ENCODE peak calls at places on chromosomes 13 and 19, in four cellular contexts. F is K562, E is HepG2, I is GM12878. U is an unnamed sample. For H3K4me1, the result is how much of the 10 kb centered on the place peaks cover.

GRCh38 chr13:111184685-111185401 is 69.7 kb downstream of the ARHGEF7 start:
- DNase-seq in F (no peak), E (no peak), I (peak), U (no peak)

GRCh38 chr13:98484289-98485219 is 92.4 kb downstream of the STK24 start:
- DNase-seq in E (peak), F (peak), I (no peak), U (peak)

GRCh38 chr19:42794751-42795150 is 29.3 kb upstream of the PSG8 start:
- DNase-seq in E (no peak), F (no peak), I (no peak), U (no peak)

GRCh38 chr13:114056205-114057013 is 76.0 kb downstream of the RASA3 start:
- DNase-seq in I (no peak), F (no peak), E (no peak), U (no peak)

GRCh38 chr13:95858286-95859075 is 181.5 kb downstream of the DNAJC3 start:
- DNase-seq in E (no peak), F (no peak), I (no peak), U (peak)

GRCh38 chr13:79870766-79871165 is 389.8 kb downstream of the NDFIP2 start:
- DNase-seq in E (no peak), I (no peak), F (no peak), U (peak)

GRCh38 chr19:27393591-27393990 is 1819.4 kb downstream of the UQCRFS1 start:
- DNase-seq in I (no peak), E (no peak), F (no peak), U (no peak)

GRCh38 chr19:48646192-48646911 is 365 bp upstream of the CA11 start:
- DNase-seq in E (peak), F (peak), I (no peak), U (peak)

GRCh38 chr19:15418112-15418587 is 638 bp downstream of the AKAP8L start:
- DNase-seq in E (no peak), I (no peak), F (peak), U (no peak)

GRCh38 chr13:27354379-27354778 is 70.0 kb upstream of the GTF3A start:
- DNase-seq in F (no peak), I (no peak), E (no peak), U (no peak)

GRCh38 chr19:58570770-58571574 is 2.2 kb downstream of the MZF1 start:
- DNase-seq in I (no peak), E (no peak), F (no peak), U (no peak)

DNA sequence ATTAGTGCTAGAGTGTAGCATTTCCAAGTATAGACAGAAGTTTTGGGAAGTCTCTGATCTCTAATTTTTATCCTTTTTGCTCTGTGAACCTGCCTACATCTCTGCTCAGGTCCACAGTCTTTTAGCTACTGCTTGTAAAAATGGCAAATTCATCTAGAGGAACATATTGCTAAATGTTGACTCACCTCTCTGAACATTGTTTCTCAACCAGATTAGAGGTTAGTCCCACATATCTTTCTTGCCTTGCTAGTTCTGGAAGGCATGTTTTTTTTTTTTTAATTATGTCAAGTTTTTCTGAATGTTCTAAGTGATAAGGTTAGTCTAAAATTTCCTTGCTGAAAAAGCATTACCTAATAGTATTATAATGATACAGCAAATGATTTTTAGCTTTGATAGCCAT is 2889.6 kb upstream of the PCDH20 start:
- DNase-seq in E (no peak), I (no peak), F (no peak), U (no peak)
- TF ChIP-seq EZH2 in E (no peak), I (no peak), F (no peak), U (no peak)

GRCh38 chr13:44549461-44549860 is 26.7 kb downstream of the TSC22D1 start:
- DNase-seq in I (no peak), F (no peak), E (no peak), U (no peak)
- H3K4me1 ChIP-seq in I (under half), F (under half), E (under half), U (under half)

DNA sequence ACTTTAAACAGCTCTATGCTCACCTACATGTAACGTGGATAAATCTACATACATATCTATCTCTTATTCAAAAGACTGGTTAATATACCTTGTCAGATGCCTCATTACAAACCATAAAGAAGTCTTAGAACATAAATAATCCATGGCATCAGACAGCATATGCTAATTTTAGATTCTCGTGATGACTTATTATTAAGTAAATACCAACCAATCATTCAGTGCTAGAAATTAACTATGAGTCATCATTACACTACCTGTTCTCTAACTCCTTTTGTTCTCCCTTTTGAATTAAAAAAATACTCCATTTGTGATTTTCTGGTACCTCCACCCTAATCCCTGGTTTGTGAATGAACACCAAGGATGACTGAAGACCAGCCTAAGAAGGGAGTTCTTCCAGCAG is 754.3 kb upstream of the ARGLU1 start:
- DNase-seq in E (no peak), I (no peak), F (no peak), U (peak)
- TF ChIP-seq MYC in E (no peak), I (no peak), F (no peak), U (no peak)

DNA sequence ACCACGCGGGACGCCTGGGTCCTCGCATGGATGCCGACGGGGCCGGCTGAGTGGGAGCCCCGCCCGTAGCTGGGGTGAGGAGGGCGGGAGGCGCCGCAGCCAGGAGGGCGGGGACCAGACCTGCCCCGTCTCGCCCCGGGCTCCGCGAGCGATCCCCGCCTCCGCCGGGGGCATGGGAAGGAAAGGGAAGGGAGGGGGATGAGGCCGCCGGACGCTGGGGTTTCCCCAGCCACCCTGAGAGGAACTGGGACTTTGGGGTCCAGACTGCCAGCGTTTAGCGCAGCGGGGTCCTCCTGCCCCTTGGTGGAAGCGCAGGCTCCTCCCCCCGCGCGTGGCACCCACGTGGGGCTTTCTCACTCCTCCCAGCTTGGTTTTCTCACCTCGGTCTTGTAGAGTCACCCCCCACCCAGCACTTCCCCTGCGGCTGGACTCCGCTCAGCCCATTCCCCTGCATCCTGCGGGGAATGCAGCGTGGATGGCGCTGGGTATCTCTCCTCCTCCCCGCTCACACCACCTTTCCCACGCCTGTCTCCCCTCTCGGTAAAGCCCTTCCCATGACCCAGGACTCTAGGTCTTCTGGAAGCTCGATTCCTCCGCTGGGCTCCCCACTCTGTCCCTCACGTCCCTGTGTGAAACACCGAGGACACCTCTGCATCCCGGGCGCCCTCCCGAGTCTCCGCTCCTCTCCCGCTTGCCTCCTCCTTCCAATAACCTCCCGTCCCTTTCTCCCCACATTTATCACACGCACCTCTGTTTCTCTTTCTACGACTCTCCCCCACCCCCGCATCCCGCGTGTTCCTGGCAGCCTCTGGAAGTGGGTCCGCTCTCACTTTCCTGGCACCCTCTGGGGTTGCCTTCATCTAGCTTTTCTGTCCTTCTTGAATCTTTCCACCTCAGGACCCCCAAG is 2.1 kb downstream of the TGFB1 start:
- DNase-seq in E (no peak), I (no peak), F (peak), U (peak)
- TF ChIP-seq EZH2 in E (no peak), I (no peak), F (no peak), U (no peak)

GRCh38 chr19:8473652-8474476 is 28.6 kb downstream of the PRAM1 start:
- DNase-seq in I (peak), E (no peak), F (no peak), U (no peak)
- H3K4me1 ChIP-seq in I (under half), E (under half), F (under half), U (under half)

DNA sequence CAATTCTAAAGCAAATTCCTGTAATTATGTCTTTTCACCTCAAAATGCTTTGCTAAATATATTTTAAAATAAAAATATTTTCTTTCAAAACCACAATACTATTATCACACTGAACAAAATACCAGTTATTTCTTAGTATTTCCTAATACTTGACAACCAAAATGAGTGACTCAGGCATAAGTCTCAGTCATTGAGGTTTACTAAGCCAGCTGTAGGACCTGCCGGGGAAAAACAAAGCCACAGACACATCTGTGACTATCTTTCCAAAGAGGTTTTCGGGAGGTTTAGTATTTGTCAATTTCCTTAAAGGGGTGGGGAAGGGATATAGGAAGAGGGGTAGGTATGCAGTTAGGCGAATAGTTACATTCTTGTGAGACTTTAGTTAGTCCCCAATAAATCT is 3.2 kb upstream of the ZNF235 start:
- DNase-seq in F (no peak), I (no peak), E (no peak), U (no peak)
- TF ChIP-seq MYC in F (no peak), I (no peak), E (no peak), U (no peak)

U was measured in endothelial cell of umbilical vein.